ENCODE peak calls at places on chromosomes 12 and 14, in six cellular contexts. One of them, this sample, is unnamed.

GRCh38 chr14:104390941-104391901 is 188.3 kb upstream of the C14orf180 start:
- DNase-seq in dorsolateral prefrontal cortex: peak; percentile 21
- DNase-seq in coronary artery: peak; percentile 46
- DNase-seq in effector memory CD4-positive, alpha-beta T cell: no peak
- DNase-seq in H9: peak; percentile 20
- DNase-seq in CD4-positive, alpha-beta T cell: no peak
- DNase-seq in this sample: no peak

GRCh38 chr12:116559330-116560080 is at the start of gene MAP1LC3B2:
- DNase-seq in coronary artery: no peak
- DNase-seq in H9: peak; percentile 43
- DNase-seq in effector memory CD4-positive, alpha-beta T cell: peak; percentile 72
- DNase-seq in dorsolateral prefrontal cortex: peak; percentile 45
- DNase-seq in CD4-positive, alpha-beta T cell: peak; percentile 54
- DNase-seq in this sample: peak; percentile 69

GRCh38 chr14:20469242-20469889 is at the start of gene PNP:
- DNase-seq in CD4-positive, alpha-beta T cell: peak; percentile 80
- DNase-seq in dorsolateral prefrontal cortex: peak; percentile 90
- DNase-seq in H9: peak; percentile 94
- DNase-seq in coronary artery: peak; percentile 93
- DNase-seq in effector memory CD4-positive, alpha-beta T cell: peak; percentile 85
- DNase-seq in this sample: peak; percentile 37

GRCh38 chr14:82341386-82341785 is 807.7 kb upstream of the SEL1L start:
- DNase-seq in H9: no peak
- DNase-seq in CD4-positive, alpha-beta T cell: no peak
- DNase-seq in dorsolateral prefrontal cortex: no peak
- DNase-seq in effector memory CD4-positive, alpha-beta T cell: no peak
- DNase-seq in coronary artery: no peak
- DNase-seq in this sample: no peak

GRCh38 chr12:53097564-53098353 is at the start of gene IGFBP6:
- DNase-seq in H9: peak; percentile 73
- DNase-seq in dorsolateral prefrontal cortex: peak; percentile 41
- DNase-seq in effector memory CD4-positive, alpha-beta T cell: peak; percentile 53
- DNase-seq in CD4-positive, alpha-beta T cell: peak; percentile 16
- DNase-seq in coronary artery: no peak
- DNase-seq in this sample: no peak

GRCh38 chr14:73771848-73772705 is 57.9 kb upstream of the PNMA1 start:
- DNase-seq in H9: peak; percentile 85
- DNase-seq in dorsolateral prefrontal cortex: peak; percentile 41
- DNase-seq in coronary artery: no peak
- DNase-seq in CD4-positive, alpha-beta T cell: no peak
- DNase-seq in effector memory CD4-positive, alpha-beta T cell: peak; percentile 49
- DNase-seq in this sample: no peak

GRCh38 chr14:68627868-68628604 is 164.8 kb downstream of the ZFP36L1 start:
- DNase-seq in CD4-positive, alpha-beta T cell: peak; percentile 55
- DNase-seq in effector memory CD4-positive, alpha-beta T cell: peak; percentile 43
- DNase-seq in H9: peak; percentile 85
- DNase-seq in dorsolateral prefrontal cortex: peak; percentile 61
- DNase-seq in coronary artery: peak; percentile 49
- DNase-seq in this sample: peak; percentile 68

GRCh38 chr12:131090254-131091210 is 136.8 kb downstream of the ADGRD1 start:
- DNase-seq in H9: peak; percentile 20
- DNase-seq in dorsolateral prefrontal cortex: peak; percentile 32
- DNase-seq in CD4-positive, alpha-beta T cell: no peak
- DNase-seq in effector memory CD4-positive, alpha-beta T cell: no peak
- DNase-seq in coronary artery: peak; percentile 54
- DNase-seq in this sample: no peak

GRCh38 chr12:20421338-20421890 is 53.1 kb downstream of the PDE3A start:
- DNase-seq in H9: no peak
- DNase-seq in CD4-positive, alpha-beta T cell: no peak
- DNase-seq in coronary artery: no peak
- DNase-seq in dorsolateral prefrontal cortex: no peak
- DNase-seq in effector memory CD4-positive, alpha-beta T cell: no peak
- DNase-seq in this sample: no peak

GRCh38 chr12:40375076-40375475 is 150.3 kb downstream of the LRRK2 start:
- DNase-seq in coronary artery: no peak
- DNase-seq in CD4-positive, alpha-beta T cell: no peak
- DNase-seq in effector memory CD4-positive, alpha-beta T cell: no peak
- DNase-seq in H9: no peak
- DNase-seq in dorsolateral prefrontal cortex: no peak
- DNase-seq in this sample: no peak

GRCh38 chr12:121673013-121673441 is 3.6 kb upstream of the MORN3 start:
- DNase-seq in coronary artery: no peak
- DNase-seq in dorsolateral prefrontal cortex: no peak
- DNase-seq in effector memory CD4-positive, alpha-beta T cell: peak; percentile 4
- DNase-seq in CD4-positive, alpha-beta T cell: no peak
- DNase-seq in H9: peak; percentile 51
- DNase-seq in this sample: no peak

GRCh38 chr14:103905861-103906456 is 22.3 kb upstream of the TDRD9 start:
- DNase-seq in CD4-positive, alpha-beta T cell: peak; percentile 26
- DNase-seq in coronary artery: no peak
- DNase-seq in H9: peak; percentile 76
- DNase-seq in dorsolateral prefrontal cortex: no peak
- DNase-seq in effector memory CD4-positive, alpha-beta T cell: no peak
- DNase-seq in this sample: no peak

GRCh38 chr12:64779349-64779974 is 20.3 kb upstream of the GNS start:
- DNase-seq in effector memory CD4-positive, alpha-beta T cell: no peak
- DNase-seq in CD4-positive, alpha-beta T cell: no peak
- DNase-seq in coronary artery: no peak
- DNase-seq in dorsolateral prefrontal cortex: no peak
- DNase-seq in H9: no peak
- DNase-seq in this sample: no peak

GRCh38 chr14:99331796-99332195 is 59.8 kb upstream of the BCL11B start:
- DNase-seq in CD4-positive, alpha-beta T cell: no peak
- DNase-seq in dorsolateral prefrontal cortex: no peak
- DNase-seq in H9: no peak
- DNase-seq in effector memory CD4-positive, alpha-beta T cell: no peak
- DNase-seq in coronary artery: no peak
- DNase-seq in this sample: no peak

GRCh38 chr14:53060046-53060445 is 93.1 kb downstream of the DDHD1 start:
- DNase-seq in effector memory CD4-positive, alpha-beta T cell: no peak
- DNase-seq in CD4-positive, alpha-beta T cell: no peak
- DNase-seq in coronary artery: no peak
- DNase-seq in H9: no peak
- DNase-seq in dorsolateral prefrontal cortex: no peak
- DNase-seq in this sample: no peak

GRCh38 chr12:126558810-126559209 is 1493.6 kb downstream of the AACS start:
- DNase-seq in effector memory CD4-positive, alpha-beta T cell: no peak
- DNase-seq in dorsolateral prefrontal cortex: no peak
- DNase-seq in coronary artery: no peak
- DNase-seq in H9: no peak
- DNase-seq in CD4-positive, alpha-beta T cell: no peak
- DNase-seq in this sample: no peak

GRCh38 chr12:83172441-83172840 is 485.7 kb downstream of the TMTC2 start:
- DNase-seq in CD4-positive, alpha-beta T cell: no peak
- DNase-seq in coronary artery: no peak
- DNase-seq in effector memory CD4-positive, alpha-beta T cell: no peak
- DNase-seq in dorsolateral prefrontal cortex: no peak
- DNase-seq in H9: no peak
- DNase-seq in this sample: no peak

GRCh38 chr12:102454808-102455760 is 25.3 kb downstream of the IGF1 start:
- DNase-seq in coronary artery: no peak
- DNase-seq in H9: no peak
- DNase-seq in effector memory CD4-positive, alpha-beta T cell: no peak
- DNase-seq in dorsolateral prefrontal cortex: no peak
- DNase-seq in CD4-positive, alpha-beta T cell: no peak
- DNase-seq in this sample: no peak

GRCh38 chr12:67766370-67766769 is 117.8 kb downstream of the DYRK2 start:
- DNase-seq in CD4-positive, alpha-beta T cell: no peak
- DNase-seq in coronary artery: no peak
- DNase-seq in effector memory CD4-positive, alpha-beta T cell: no peak
- DNase-seq in dorsolateral prefrontal cortex: no peak
- DNase-seq in H9: no peak
- DNase-seq in this sample: no peak

GRCh38 chr12:76030378-76031080 is 1.0 kb downstream of the PHLDA1 start:
- DNase-seq in CD4-positive, alpha-beta T cell: peak; percentile 40
- DNase-seq in dorsolateral prefrontal cortex: no peak
- DNase-seq in coronary artery: no peak
- DNase-seq in H9: no peak
- DNase-seq in effector memory CD4-positive, alpha-beta T cell: peak; percentile 34
- DNase-seq in this sample: no peak

GRCh38 chr12:76026643-76027063 is 4.9 kb downstream of the PHLDA1 start:
- DNase-seq in CD4-positive, alpha-beta T cell: no peak
- DNase-seq in coronary artery: no peak
- DNase-seq in H9: no peak
- DNase-seq in effector memory CD4-positive, alpha-beta T cell: no peak
- DNase-seq in dorsolateral prefrontal cortex: no peak
- DNase-seq in this sample: no peak

GRCh38 chr12:76029982-76030377 is 1.6 kb downstream of the PHLDA1 start:
- DNase-seq in coronary artery: no peak
- DNase-seq in H9: no peak
- DNase-seq in CD4-positive, alpha-beta T cell: no peak
- DNase-seq in effector memory CD4-positive, alpha-beta T cell: peak; percentile 11
- DNase-seq in dorsolateral prefrontal cortex: no peak
- DNase-seq in this sample: peak; percentile 5

GRCh38 chr12:76031081-76031413 is 529 bp downstream of the PHLDA1 start:
- DNase-seq in dorsolateral prefrontal cortex: no peak
- DNase-seq in CD4-positive, alpha-beta T cell: peak; percentile 7
- DNase-seq in H9: no peak
- DNase-seq in effector memory CD4-positive, alpha-beta T cell: no peak
- DNase-seq in coronary artery: peak; percentile 78
- DNase-seq in this sample: no peak

GRCh38 chr12:76028649-76029277 is 2.8 kb downstream of the PHLDA1 start:
- DNase-seq in H9: no peak
- DNase-seq in effector memory CD4-positive, alpha-beta T cell: no peak
- DNase-seq in dorsolateral prefrontal cortex: no peak
- DNase-seq in coronary artery: no peak
- DNase-seq in CD4-positive, alpha-beta T cell: no peak
- DNase-seq in this sample: no peak
- H3K27ac ChIP-seq in H9: no peak overlapping the region
- H3K27ac ChIP-seq in effector memory CD4-positive, alpha-beta T cell: no peak overlapping the region
- H3K27ac ChIP-seq in dorsolateral prefrontal cortex: no peak overlapping the region
- H3K27ac ChIP-seq in coronary artery: no peak overlapping the region
- H3K27ac ChIP-seq in CD4-positive, alpha-beta T cell: no peak overlapping the region
- H3K27ac ChIP-seq in this sample: no peak overlapping the region

GRCh38 chr14:37642125-37642524 is 46.7 kb downstream of the TTC6 start:
- DNase-seq in coronary artery: no peak
- DNase-seq in H9: no peak
- DNase-seq in dorsolateral prefrontal cortex: no peak
- DNase-seq in CD4-positive, alpha-beta T cell: no peak
- DNase-seq in effector memory CD4-positive, alpha-beta T cell: no peak
- DNase-seq in this sample: no peak
- H3K27ac ChIP-seq in coronary artery: no peak overlapping the region
- H3K27ac ChIP-seq in H9: no peak overlapping the region
- H3K27ac ChIP-seq in dorsolateral prefrontal cortex: no peak overlapping the region
- H3K27ac ChIP-seq in CD4-positive, alpha-beta T cell: no peak overlapping the region
- H3K27ac ChIP-seq in effector memory CD4-positive, alpha-beta T cell: no peak overlapping the region
- H3K27ac ChIP-seq in this sample: no peak overlapping the region

GRCh38 chr12:109713187-109713984 is at the start of gene FAM222A:
- DNase-seq in H9: peak; percentile 99
- DNase-seq in dorsolateral prefrontal cortex: peak; percentile 97
- DNase-seq in coronary artery: peak; percentile 97
- DNase-seq in effector memory CD4-positive, alpha-beta T cell: peak; percentile 96
- DNase-seq in CD4-positive, alpha-beta T cell: peak; percentile 96
- DNase-seq in this sample: peak; percentile 97
- H3K27ac ChIP-seq in H9: no peak within 1 kb of the TSS
- H3K27ac ChIP-seq in dorsolateral prefrontal cortex: peak within 1 kb of the TSS; percentile 74
- H3K27ac ChIP-seq in coronary artery: no peak within 1 kb of the TSS
- H3K27ac ChIP-seq in effector memory CD4-positive, alpha-beta T cell: peak within 1 kb of the TSS; percentile 44
- H3K27ac ChIP-seq in CD4-positive, alpha-beta T cell: no peak within 1 kb of the TSS
- H3K27ac ChIP-seq in this sample: peak within 1 kb of the TSS; percentile 88

GRCh38 chr12:6868211-6869048 is 1.1 kb downstream of the TPI1 start:
- DNase-seq in coronary artery: no peak
- DNase-seq in dorsolateral prefrontal cortex: no peak
- DNase-seq in CD4-positive, alpha-beta T cell: no peak
- DNase-seq in effector memory CD4-positive, alpha-beta T cell: no peak
- DNase-seq in H9: no peak
- DNase-seq in this sample: no peak

GRCh38 chr12:6873094-6874006 is at the start of gene SPSB2:
- DNase-seq in effector memory CD4-positive, alpha-beta T cell: peak; percentile 97
- DNase-seq in coronary artery: peak; percentile 98
- DNase-seq in H9: peak; percentile 100
- DNase-seq in dorsolateral prefrontal cortex: peak; percentile 94
- DNase-seq in CD4-positive, alpha-beta T cell: peak; percentile 98
- DNase-seq in this sample: peak; percentile 63

GRCh38 chr12:6869049-6870021 is 2.0 kb downstream of the TPI1 start:
- DNase-seq in coronary artery: no peak
- DNase-seq in dorsolateral prefrontal cortex: peak; percentile 70
- DNase-seq in CD4-positive, alpha-beta T cell: peak; percentile 87
- DNase-seq in effector memory CD4-positive, alpha-beta T cell: peak; percentile 79
- DNase-seq in H9: peak; percentile 94
- DNase-seq in this sample: peak; percentile 27

GRCh38 chr12:6872073-6873048 is 742 bp downstream of the SPSB2 start:
- DNase-seq in dorsolateral prefrontal cortex: peak; percentile 83
- DNase-seq in H9: peak; percentile 95
- DNase-seq in CD4-positive, alpha-beta T cell: peak; percentile 70
- DNase-seq in coronary artery: peak; percentile 89
- DNase-seq in effector memory CD4-positive, alpha-beta T cell: peak; percentile 75
- DNase-seq in this sample: peak; percentile 88

GRCh38 chr12:6871052-6871957 is 1.8 kb downstream of the SPSB2 start:
- DNase-seq in effector memory CD4-positive, alpha-beta T cell: peak; percentile 21
- DNase-seq in CD4-positive, alpha-beta T cell: no peak
- DNase-seq in dorsolateral prefrontal cortex: no peak
- DNase-seq in H9: peak; percentile 64
- DNase-seq in coronary artery: no peak
- DNase-seq in this sample: no peak
- H3K27ac ChIP-seq in effector memory CD4-positive, alpha-beta T cell: peak overlapping the region; percentile 82
- H3K27ac ChIP-seq in CD4-positive, alpha-beta T cell: peak overlapping the region; percentile 32
- H3K27ac ChIP-seq in dorsolateral prefrontal cortex: no peak overlapping the region
- H3K27ac ChIP-seq in H9: no peak overlapping the region
- H3K27ac ChIP-seq in coronary artery: peak overlapping the region; percentile 91
- H3K27ac ChIP-seq in this sample: no peak overlapping the region

GRCh38 chr12:50634379-50634778 is 129.5 kb upstream of the ATF1 start:
- DNase-seq in CD4-positive, alpha-beta T cell: no peak
- DNase-seq in dorsolateral prefrontal cortex: no peak
- DNase-seq in coronary artery: no peak
- DNase-seq in H9: no peak
- DNase-seq in effector memory CD4-positive, alpha-beta T cell: no peak
- DNase-seq in this sample: no peak
- H3K27ac ChIP-seq in CD4-positive, alpha-beta T cell: no peak overlapping the region
- H3K27ac ChIP-seq in dorsolateral prefrontal cortex: peak overlapping the region; percentile 46
- H3K27ac ChIP-seq in coronary artery: no peak overlapping the region
- H3K27ac ChIP-seq in H9: no peak overlapping the region
- H3K27ac ChIP-seq in effector memory CD4-positive, alpha-beta T cell: no peak overlapping the region
- H3K27ac ChIP-seq in this sample: peak overlapping the region; percentile 19

GRCh38 chr12:91811481-91812287 is 334.0 kb downstream of the BTG1 start:
- DNase-seq in coronary artery: no peak
- DNase-seq in H9: peak; percentile 66
- DNase-seq in CD4-positive, alpha-beta T cell: peak; percentile 62
- DNase-seq in dorsolateral prefrontal cortex: peak; percentile 56
- DNase-seq in effector memory CD4-positive, alpha-beta T cell: peak; percentile 48
- DNase-seq in this sample: peak; percentile 2
- H3K27ac ChIP-seq in coronary artery: no peak overlapping the region
- H3K27ac ChIP-seq in H9: no peak overlapping the region
- H3K27ac ChIP-seq in CD4-positive, alpha-beta T cell: no peak overlapping the region
- H3K27ac ChIP-seq in dorsolateral prefrontal cortex: no peak overlapping the region
- H3K27ac ChIP-seq in effector memory CD4-positive, alpha-beta T cell: no peak overlapping the region
- H3K27ac ChIP-seq in this sample: no peak overlapping the region

This sample was measured in substantia nigra.